ENCODE peak calls at places on chromosomes 4 and X, in six cellular contexts. N is GM06990, U is neural progenitor cell, Q is fibroblast of mammary gland, M is mucosa of descending colon, Y is astrocyte of the spinal cord. L is an unnamed sample.

GRCh38 chrX:135484636-135485289 is 35.7 kb upstream of the INTS6L start:
- DNase-seq in N (no peak), U (peak; percentile 31), Q (peak; percentile 51), M (no peak), Y (peak; percentile 42), L (peak; percentile 21)

GRCh38 chrX:150018931-150019331 is 80.6 kb upstream of the EOLA2 start:
- DNase-seq in N (no peak), U (no peak), Q (peak; percentile 3), M (no peak), Y (no peak), L (no peak)

GRCh38 chrX:3609800-3610199 is 103.6 kb downstream of the PRKX start:
- DNase-seq in N (no peak), U (no peak), Q (peak; percentile 82), M (no peak), Y (peak; percentile 81), L (no peak)

GRCh38 chrX:8647176-8647575 is 84.8 kb downstream of the ANOS1 start:
- DNase-seq in N (no peak), U (no peak), Q (no peak), M (no peak), Y (no peak), L (no peak)

GRCh38 chr4:176492648-176493302 is 173.0 kb downstream of the SPCS3 start:
- DNase-seq in N (peak; percentile 31), U (no peak), Q (no peak), M (no peak), Y (no peak), L (peak; percentile 47)

GRCh38 chr4:139808381-139809206 is 143.0 kb downstream of the MGST2 start:
- DNase-seq in N (no peak), U (peak; percentile 84), Q (no peak), M (no peak), Y (no peak), L (no peak)

GRCh38 chr4:108868606-108869227 is 105.9 kb upstream of the ETNPPL start:
- DNase-seq in N (no peak), U (no peak), Q (no peak), M (no peak), Y (no peak), L (no peak)

GRCh38 chr4:95155759-95156451 is 392.9 kb downstream of the UNC5C start:
- DNase-seq in N (no peak), U (peak; percentile 42), Q (peak; percentile 53), M (no peak), Y (peak; percentile 70), L (no peak)

GRCh38 chr4:166143227-166143626 is 270.2 kb downstream of the TLL1 start:
- DNase-seq in N (no peak), U (no peak), Q (peak; percentile 11), M (no peak), Y (peak; percentile 42), L (no peak)

GRCh38 chrX:135009838-135010237 is 12.5 kb downstream of the RTL8B start:
- DNase-seq in N (no peak), U (no peak), Q (no peak), M (no peak), Y (no peak), L (no peak)

GRCh38 chrX:12956704-12957541 is 18.0 kb upstream of the TMSB4X start:
- DNase-seq in N (peak; percentile 79), U (no peak), Q (no peak), M (no peak), Y (peak; percentile 74), L (no peak)

GRCh38 chr4:140344621-140345020 is 28.8 kb upstream of the SCOC start:
- DNase-seq in N (no peak), U (peak; percentile 32), Q (no peak), M (no peak), Y (no peak), L (no peak)

GRCh38 chrX:9611436-9612145 is 146.7 kb downstream of the TBL1X start:
- DNase-seq in N (no peak), U (peak; percentile 56), Q (peak; percentile 38), M (no peak), Y (no peak), L (no peak)

GRCh38 chrX:100944601-100945000 is 15.9 kb upstream of the XKRX start:
- DNase-seq in N (no peak), U (no peak), Q (no peak), M (no peak), Y (peak; percentile 5), L (no peak)

GRCh38 chr4:1246901-1247810 is 1.8 kb downstream of the CTBP1 start:
- DNase-seq in N (peak; percentile 44), U (peak; percentile 54), Q (no peak), M (peak; percentile 52), Y (no peak), L (no peak)

GRCh38 chr4:119113033-119113655 is 22.5 kb upstream of the MYOZ2 start:
- DNase-seq in N (no peak), U (no peak), Q (peak; percentile 97), M (no peak), Y (peak; percentile 95), L (no peak)

GRCh38 chr4:78155616-78156105 is 98.5 kb downstream of the FRAS1 start:
- DNase-seq in N (no peak), U (no peak), Q (peak; percentile 57), M (no peak), Y (peak; percentile 84), L (no peak)

GRCh38 chr4:4901877-4902276 is 42.4 kb downstream of the MSX1 start:
- DNase-seq in N (no peak), U (peak; percentile 23), Q (no peak), M (no peak), Y (no peak), L (no peak)
- TF ChIP-seq CTCF in N (no peak), U (peak; percentile 48), Q (peak; percentile 9), M (no peak), Y (no peak), L (peak; percentile 32)

GRCh38 chr4:41257901-41258300 is 1.2 kb downstream of the UCHL1 start:
- DNase-seq in N (no peak), U (peak; percentile 57), Q (no peak), M (no peak), Y (no peak), L (no peak)
- H3K4me3 ChIP-seq in N (peak overlapping the region; percentile 68), U (peak overlapping the region; percentile 94), Q (peak overlapping the region; percentile 43), M (no peak overlapping the region), Y (peak overlapping the region; percentile 81), L (peak overlapping the region; percentile 87)

GRCh38 chr4:5710065-5710961 is 688 bp upstream of the EVC start:
- DNase-seq in N (no peak), U (peak; percentile 57), Q (no peak), M (no peak), Y (peak; percentile 9), L (no peak)
- TF ChIP-seq CTCF in N (peak; percentile 31), U (peak; percentile 55), Q (peak; percentile 48), M (no peak), Y (peak; percentile 50), L (peak; percentile 65)

GRCh38 chr4:42401171-42401570 is 3.9 kb downstream of the SHISA3 start:
- DNase-seq in N (no peak), U (peak; percentile 28), Q (no peak), M (no peak), Y (no peak), L (no peak)

GRCh38 chr4:42397635-42398447 is 553 bp downstream of the SHISA3 start:
- DNase-seq in N (peak; percentile 69), U (peak; percentile 77), Q (no peak), M (peak; percentile 34), Y (peak; percentile 40), L (no peak)

GRCh38 chr4:42398448-42399355 is 1.4 kb downstream of the SHISA3 start:
- DNase-seq in N (no peak), U (peak; percentile 84), Q (no peak), M (no peak), Y (peak; percentile 13), L (no peak)

GRCh38 chr4:42397256-42397634 is at the start of gene SHISA3:
- DNase-seq in N (peak; percentile 68), U (peak; percentile 69), Q (peak; percentile 24), M (peak; percentile 32), Y (peak; percentile 17), L (no peak)

GRCh38 chr4:42399393-42399792 is 2.1 kb downstream of the SHISA3 start:
- DNase-seq in N (no peak), U (peak; percentile 45), Q (no peak), M (no peak), Y (no peak), L (no peak)
- H3K4me3 ChIP-seq in N (no peak overlapping the region), U (peak overlapping the region; percentile 61), Q (no peak overlapping the region), M (no peak overlapping the region), Y (no peak overlapping the region), L (peak overlapping the region; percentile 69)